ENCODE peak calls at places on chromosome 10, in five cellular contexts. One of them, this sample, is unnamed.

GRCh38 chr10:75002351-75002725 is 109.1 kb upstream of the SAMD8 start:
- DNase-seq in transverse colon: no peak
- DNase-seq in HepG2: no peak
- DNase-seq in GM12878: no peak
- DNase-seq in stomach: no peak
- DNase-seq in this sample: no peak

GRCh38 chr10:44801383-44802327 is 109.5 kb upstream of the TMEM72 start:
- DNase-seq in transverse colon: peak
- DNase-seq in stomach: peak
- DNase-seq in HepG2: peak
- DNase-seq in GM12878: no peak
- DNase-seq in this sample: peak

GRCh38 chr10:25336330-25336729 is 161.5 kb downstream of the GPR158 start:
- DNase-seq in transverse colon: no peak
- DNase-seq in stomach: no peak
- DNase-seq in GM12878: no peak
- DNase-seq in HepG2: no peak
- DNase-seq in this sample: no peak

GRCh38 chr10:103273026-103273425 is 3.9 kb upstream of the INA start:
- DNase-seq in GM12878: no peak
- DNase-seq in transverse colon: no peak
- DNase-seq in stomach: no peak
- DNase-seq in HepG2: no peak
- DNase-seq in this sample: no peak

GRCh38 chr10:31599626-31600504 is 280.8 kb downstream of the ZEB1 start:
- DNase-seq in HepG2: no peak
- DNase-seq in GM12878: no peak
- DNase-seq in transverse colon: no peak
- DNase-seq in stomach: no peak
- DNase-seq in this sample: no peak

GRCh38 chr10:84156768-84157167 is 16.8 kb upstream of the GPR15LG start:
- DNase-seq in GM12878: no peak
- DNase-seq in transverse colon: no peak
- DNase-seq in stomach: no peak
- DNase-seq in HepG2: no peak
- DNase-seq in this sample: no peak

GRCh38 chr10:4704034-4704545 is 121.9 kb upstream of the AKR1E2 start:
- DNase-seq in stomach: no peak
- DNase-seq in transverse colon: peak
- DNase-seq in HepG2: no peak
- DNase-seq in GM12878: no peak
- DNase-seq in this sample: no peak

GRCh38 chr10:76961841-76962240 is 675.8 kb downstream of the KCNMA1 start:
- DNase-seq in HepG2: no peak
- DNase-seq in transverse colon: no peak
- DNase-seq in GM12878: no peak
- DNase-seq in stomach: no peak
- DNase-seq in this sample: no peak

GRCh38 chr10:34539533-34540315 is 275.4 kb downstream of the PARD3 start:
- DNase-seq in transverse colon: peak
- DNase-seq in HepG2: peak
- DNase-seq in stomach: no peak
- DNase-seq in GM12878: no peak
- DNase-seq in this sample: no peak

GRCh38 chr10:101767966-101768790 is 7.7 kb downstream of the FGF8 start:
- DNase-seq in stomach: no peak
- DNase-seq in HepG2: no peak
- DNase-seq in transverse colon: no peak
- DNase-seq in GM12878: no peak
- DNase-seq in this sample: peak

GRCh38 chr10:55500931-55501559 is 700.0 kb upstream of the PCDH15 start:
- DNase-seq in HepG2: peak
- DNase-seq in transverse colon: no peak
- DNase-seq in stomach: no peak
- DNase-seq in GM12878: no peak
- DNase-seq in this sample: no peak

GRCh38 chr10:51700228-51700835 is 937 bp upstream of the CSTF2T start:
- DNase-seq in stomach: peak
- DNase-seq in GM12878: no peak
- DNase-seq in transverse colon: peak
- DNase-seq in HepG2: no peak
- DNase-seq in this sample: no peak
- TF ChIP-seq POLR2AphosphoS5 in stomach: no peak
- TF ChIP-seq POLR2AphosphoS5 in GM12878: no peak
- TF ChIP-seq POLR2AphosphoS5 in transverse colon: no peak
- TF ChIP-seq POLR2AphosphoS5 in HepG2: no peak
- TF ChIP-seq POLR2AphosphoS5 in this sample: no peak

GRCh38 chr10:113616244-113617074 is 47.4 kb downstream of the NRAP start:
- DNase-seq in GM12878: no peak
- DNase-seq in transverse colon: no peak
- DNase-seq in HepG2: peak
- DNase-seq in stomach: no peak
- DNase-seq in this sample: no peak

GRCh38 chr10:113614304-113614703 is 49.5 kb downstream of the NRAP start:
- DNase-seq in GM12878: no peak
- DNase-seq in stomach: no peak
- DNase-seq in HepG2: no peak
- DNase-seq in transverse colon: no peak
- DNase-seq in this sample: no peak

GRCh38 chr10:113613427-113613826 is 50.4 kb downstream of the NRAP start:
- DNase-seq in GM12878: no peak
- DNase-seq in stomach: no peak
- DNase-seq in transverse colon: no peak
- DNase-seq in HepG2: no peak
- DNase-seq in this sample: no peak

GRCh38 chr10:113612154-113612553 is 51.7 kb downstream of the NRAP start:
- DNase-seq in HepG2: no peak
- DNase-seq in transverse colon: no peak
- DNase-seq in GM12878: no peak
- DNase-seq in stomach: peak
- DNase-seq in this sample: no peak

DNA sequence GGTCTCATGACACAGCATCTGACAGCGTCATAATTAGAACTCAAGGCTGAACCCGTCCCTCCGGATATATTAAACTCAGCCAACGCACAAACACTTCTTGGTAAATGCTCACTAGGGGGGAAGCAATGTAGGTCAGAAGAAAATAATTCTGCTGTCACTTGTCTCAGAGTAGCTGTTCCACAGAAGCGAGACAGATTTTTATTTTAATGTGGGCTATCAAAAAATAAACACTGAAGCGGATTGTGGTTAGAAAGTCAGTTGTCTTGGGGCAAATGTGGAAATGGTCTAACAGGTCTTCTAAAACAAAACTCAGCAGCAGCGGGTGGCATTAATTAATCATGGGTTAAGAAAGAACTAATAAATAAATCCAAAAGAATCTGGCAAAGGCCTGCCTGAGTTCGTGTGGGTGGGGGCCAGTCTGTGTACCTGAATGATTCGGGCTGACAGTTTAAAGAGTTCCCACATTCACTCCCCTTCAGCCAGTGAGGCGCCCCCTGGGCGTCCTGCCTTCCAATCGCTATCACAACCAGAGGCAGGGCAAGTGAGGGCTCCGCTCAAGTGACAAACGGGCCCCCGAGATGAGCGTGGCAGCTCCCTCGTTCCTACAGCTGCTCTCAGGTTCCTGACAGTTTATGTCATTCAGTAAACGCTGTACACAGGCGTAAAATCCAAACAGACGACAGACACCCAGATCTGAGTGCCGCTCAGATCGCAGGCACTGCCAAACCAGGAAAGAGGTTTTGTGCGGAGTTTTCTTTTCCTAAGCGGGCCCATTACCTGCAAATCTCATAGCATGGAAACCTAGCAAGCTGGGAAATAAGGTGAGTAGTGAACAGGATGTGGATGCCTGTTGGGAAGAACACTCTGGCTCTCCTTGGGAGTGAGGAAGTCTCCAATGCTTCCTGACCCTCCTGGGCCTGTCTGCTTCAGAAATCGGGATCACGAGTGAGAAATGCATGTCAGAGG is 52.9 kb downstream of the NRAP start:
- DNase-seq in transverse colon: no peak
- DNase-seq in HepG2: no peak
- DNase-seq in GM12878: no peak
- DNase-seq in stomach: no peak
- DNase-seq in this sample: no peak
- TF ChIP-seq EP300 in transverse colon: no peak
- TF ChIP-seq EP300 in HepG2: no peak
- TF ChIP-seq EP300 in GM12878: no peak
- TF ChIP-seq EP300 in stomach: no peak
- TF ChIP-seq EP300 in this sample: no peak

DNA sequence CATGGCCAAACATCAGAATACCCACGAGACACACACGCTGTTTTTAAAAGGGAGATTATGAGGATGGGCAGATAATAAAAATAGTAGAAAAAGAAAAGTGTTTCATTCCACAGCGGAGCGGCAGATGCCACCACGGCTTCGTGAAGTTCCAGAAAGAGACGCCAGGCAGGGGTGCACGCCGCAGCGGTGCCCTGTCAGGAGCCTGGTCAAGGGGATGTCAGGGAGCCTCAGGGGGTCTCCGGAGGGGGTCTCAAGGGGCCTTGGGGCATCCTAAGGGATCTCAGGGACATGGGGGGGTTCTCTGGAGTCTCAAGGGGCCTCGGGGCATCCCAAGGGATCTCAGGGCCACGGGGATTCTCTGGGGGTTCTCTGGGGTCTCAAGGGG is 253.4 kb downstream of the ZMYND11 start:
- DNase-seq in stomach: no peak
- DNase-seq in HepG2: no peak
- DNase-seq in transverse colon: no peak
- DNase-seq in GM12878: no peak
- DNase-seq in this sample: no peak
- TF ChIP-seq POLR2AphosphoS5 in stomach: no peak
- TF ChIP-seq POLR2AphosphoS5 in HepG2: no peak
- TF ChIP-seq POLR2AphosphoS5 in transverse colon: no peak
- TF ChIP-seq POLR2AphosphoS5 in GM12878: no peak
- TF ChIP-seq POLR2AphosphoS5 in this sample: no peak

GRCh38 chr10:22992075-22992474 is 64.2 kb downstream of the ARMC3 start:
- DNase-seq in HepG2: no peak
- DNase-seq in GM12878: no peak
- DNase-seq in transverse colon: no peak
- DNase-seq in stomach: no peak
- DNase-seq in this sample: no peak
- TF ChIP-seq EP300 in HepG2: no peak
- TF ChIP-seq EP300 in GM12878: no peak
- TF ChIP-seq EP300 in transverse colon: no peak
- TF ChIP-seq EP300 in stomach: no peak
- TF ChIP-seq EP300 in this sample: no peak

DNA sequence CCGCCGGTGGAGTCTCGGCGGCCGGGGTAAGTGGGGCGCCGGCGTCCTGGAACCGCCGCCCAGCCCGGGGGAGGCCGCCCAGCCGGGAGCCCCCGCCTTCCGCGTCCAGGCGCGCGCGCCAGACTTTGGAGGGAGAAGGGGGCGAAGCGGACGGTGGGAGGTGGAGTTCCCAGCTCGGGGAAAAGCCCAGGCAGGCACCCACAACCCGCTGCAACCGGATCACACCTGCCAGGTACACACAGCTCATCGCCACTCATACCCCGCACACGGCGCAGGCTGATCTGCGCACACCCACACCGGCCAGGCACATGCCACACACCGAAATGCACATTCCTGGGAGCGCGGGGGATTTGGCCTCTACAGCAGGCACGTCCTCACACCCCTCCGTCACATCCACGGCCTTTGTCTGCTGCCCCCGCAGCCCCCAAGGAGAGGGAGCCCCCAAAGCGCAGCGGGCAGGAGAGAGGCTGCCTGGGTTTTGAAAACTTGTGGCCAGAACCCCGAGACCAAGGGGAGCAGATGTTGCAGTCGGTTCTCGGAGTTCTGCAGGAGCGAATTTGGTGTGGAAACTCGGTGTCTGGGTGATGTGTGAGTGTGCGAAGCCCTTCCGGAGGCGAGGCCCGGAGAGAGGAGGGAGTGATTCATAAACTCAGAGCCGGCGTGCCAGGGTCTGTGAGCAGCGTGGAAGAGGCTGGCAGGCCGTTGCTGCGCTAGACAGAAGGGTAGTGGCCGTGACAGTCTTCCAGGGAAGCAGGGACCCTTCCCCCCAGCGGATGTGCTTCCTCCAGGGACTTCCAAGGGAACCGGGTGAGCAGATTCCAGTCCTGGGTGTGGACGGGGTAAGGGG is 697 bp downstream of the CHST3 start:
- DNase-seq in GM12878: no peak
- DNase-seq in transverse colon: peak
- DNase-seq in HepG2: no peak
- DNase-seq in stomach: peak
- DNase-seq in this sample: peak
- TF ChIP-seq POLR2AphosphoS5 in GM12878: no peak
- TF ChIP-seq POLR2AphosphoS5 in transverse colon: peak
- TF ChIP-seq POLR2AphosphoS5 in HepG2: no peak
- TF ChIP-seq POLR2AphosphoS5 in stomach: no peak
- TF ChIP-seq POLR2AphosphoS5 in this sample: peak

DNA sequence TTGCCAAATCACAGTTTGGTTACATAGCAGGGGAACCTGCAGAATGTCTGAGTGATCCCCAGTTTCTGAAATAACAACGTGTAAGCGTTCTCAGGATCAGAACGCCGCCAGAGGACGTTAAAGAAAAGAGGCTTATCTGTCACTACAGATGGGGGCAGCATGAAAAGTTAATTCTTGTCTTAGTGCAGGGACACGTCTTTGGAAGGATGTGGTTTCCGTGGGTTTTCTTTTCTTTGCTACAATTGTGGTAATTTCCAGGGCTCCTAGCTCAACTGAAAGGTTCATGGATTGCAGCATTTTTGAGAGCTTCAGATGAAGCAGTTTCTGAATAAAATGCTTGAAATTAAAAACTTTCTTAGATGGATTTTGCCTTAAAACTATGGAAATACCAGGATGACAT is 106.6 kb downstream of the PRKCQ start:
- DNase-seq in stomach: no peak
- DNase-seq in HepG2: no peak
- DNase-seq in transverse colon: peak
- DNase-seq in GM12878: no peak
- DNase-seq in this sample: no peak
- TF ChIP-seq EP300 in stomach: no peak
- TF ChIP-seq EP300 in HepG2: no peak
- TF ChIP-seq EP300 in transverse colon: no peak
- TF ChIP-seq EP300 in GM12878: no peak
- TF ChIP-seq EP300 in this sample: no peak

DNA sequence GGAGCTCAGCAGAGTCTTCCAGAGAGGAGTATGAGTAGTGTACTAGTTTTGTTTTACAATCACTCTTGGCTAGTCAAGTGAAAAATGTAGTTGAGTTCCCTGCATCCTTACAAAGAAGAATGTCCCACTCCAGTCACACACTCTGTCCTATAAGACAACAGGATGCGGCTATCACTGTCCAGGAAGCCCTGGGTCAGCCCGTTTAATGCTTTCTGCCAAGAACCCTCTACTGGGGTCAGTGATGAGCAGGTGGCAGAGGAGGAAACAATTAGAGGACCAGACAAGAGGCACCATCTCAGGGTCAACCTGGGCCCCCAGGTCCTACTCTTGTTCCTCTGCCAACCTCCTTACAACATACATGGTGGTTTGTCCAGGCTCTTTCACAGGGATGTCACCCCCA is 47.0 kb upstream of the PDLIM1 start:
- DNase-seq in HepG2: no peak
- DNase-seq in transverse colon: no peak
- DNase-seq in stomach: no peak
- DNase-seq in GM12878: no peak
- DNase-seq in this sample: no peak
- TF ChIP-seq POLR2AphosphoS5 in HepG2: no peak
- TF ChIP-seq POLR2AphosphoS5 in transverse colon: no peak
- TF ChIP-seq POLR2AphosphoS5 in stomach: no peak
- TF ChIP-seq POLR2AphosphoS5 in GM12878: no peak
- TF ChIP-seq POLR2AphosphoS5 in this sample: no peak

GRCh38 chr10:131160219-131160875 is 151.2 kb downstream of the TCERG1L start:
- DNase-seq in HepG2: no peak
- DNase-seq in transverse colon: no peak
- DNase-seq in GM12878: no peak
- DNase-seq in stomach: no peak
- DNase-seq in this sample: peak
- TF ChIP-seq EP300 in HepG2: no peak
- TF ChIP-seq EP300 in transverse colon: no peak
- TF ChIP-seq EP300 in GM12878: no peak
- TF ChIP-seq EP300 in stomach: no peak
- TF ChIP-seq EP300 in this sample: no peak